ENCODE peak calls at places on chromosomes 4 and X, in eight cellular contexts. E, N, K, R, P, V, T and C are unnamed samples.
A peak's percentile ranks its signal among the peaks of the same experiment; 100 is the strongest.

GRCh38 chr4:84673475-84674230 is 90.7 kb downstream of the CDS1 start:
- DNase-seq in E (no peak), N (no peak), K (no peak), R (no peak), P (no peak), V (no peak), T (no peak), C (no peak)

GRCh38 chr4:88104902-88105610 is 53.4 kb downstream of the ABCG2 start:
- DNase-seq in E (no peak), N (peak; percentile 7), K (no peak), R (no peak), P (no peak), V (no peak), T (no peak), C (no peak)

GRCh38 chrX:136310411-136310810 is 9.6 kb downstream of the ADGRG4 start:
- DNase-seq in E (no peak), N (no peak), K (peak; percentile 14), R (no peak), P (no peak), V (no peak), T (no peak), C (no peak)

GRCh38 chr4:52685316-52685715 is 26.2 kb upstream of the USP46 start:
- DNase-seq in E (no peak), N (no peak), K (no peak), R (no peak), P (no peak), V (no peak), T (no peak), C (no peak)

GRCh38 chr4:86033171-86033570 is 326.7 kb downstream of the MAPK10 start:
- DNase-seq in E (no peak), N (peak; percentile 16), K (no peak), R (no peak), P (peak; percentile 28), V (peak; percentile 78), T (no peak), C (no peak)

GRCh38 chr4:162782096-162782777 is 384.5 kb downstream of the NAF1 start:
- DNase-seq in E (no peak), N (no peak), K (no peak), R (no peak), P (no peak), V (no peak), T (no peak), C (no peak)

GRCh38 chrX:78092296-78092695 is 11.8 kb upstream of the PGK1 start:
- DNase-seq in E (no peak), N (no peak), K (peak; percentile 10), R (no peak), P (no peak), V (no peak), T (no peak), C (peak; percentile 29)

GRCh38 chrX:152313529-152314302 is 137.4 kb downstream of the GABRA3 start:
- DNase-seq in E (no peak), N (no peak), K (no peak), R (no peak), P (no peak), V (no peak), T (peak; percentile 17), C (no peak)

GRCh38 chr4:104491826-104492771 is 2.6 kb downstream of the CXXC4 start:
- DNase-seq in E (no peak), N (peak; percentile 22), K (peak; percentile 61), R (no peak), P (no peak), V (peak; percentile 8), T (no peak), C (no peak)

GRCh38 chr4:5893013-5893580 is at the start of gene CRMP1:
- DNase-seq in E (no peak), N (peak; percentile 81), K (peak; percentile 96), R (no peak), P (peak; percentile 45), V (peak; percentile 69), T (no peak), C (no peak)

GRCh38 chr4:121951570-121952110 is at the start of gene TRPC3:
- DNase-seq in E (no peak), N (peak; percentile 4), K (peak; percentile 60), R (peak; percentile 15), P (peak; percentile 18), V (no peak), T (no peak), C (peak; percentile 53)

GRCh38 chr4:114364857-114365256 is 233.8 kb upstream of the UGT8 start:
- DNase-seq in E (no peak), N (no peak), K (peak; percentile 22), R (no peak), P (no peak), V (no peak), T (no peak), C (no peak)

GRCh38 chr4:142485452-142485851 is 360.6 kb downstream of the INPP4B start:
- DNase-seq in E (no peak), N (no peak), K (no peak), R (no peak), P (no peak), V (no peak), T (no peak), C (no peak)

GRCh38 chrX:32571579-32571978 is 639.8 kb downstream of the DMD start:
- DNase-seq in E (no peak), N (no peak), K (no peak), R (no peak), P (no peak), V (no peak), T (no peak), C (no peak)

GRCh38 chrX:111784667-111785066 is 91.3 kb upstream of the TRPC5OS start:
- DNase-seq in E (no peak), N (no peak), K (no peak), R (no peak), P (no peak), V (no peak), T (no peak), C (no peak)

GRCh38 chr4:8618421-8618820 is 25.9 kb downstream of the CPZ start:
- DNase-seq in E (no peak), N (no peak), K (no peak), R (no peak), P (no peak), V (no peak), T (no peak), C (no peak)

GRCh38 chr4:13656569-13656988 is 29.1 kb upstream of the BOD1L1 start:
- DNase-seq in E (peak; percentile 59), N (peak; percentile 56), K (peak; percentile 56), R (peak; percentile 58), P (peak; percentile 33), V (peak; percentile 15), T (peak; percentile 15), C (peak; percentile 65)

GRCh38 chrX:143669395-143669794 is 33.5 kb upstream of the SLITRK4 start:
- DNase-seq in E (no peak), N (no peak), K (peak; percentile 6), R (no peak), P (no peak), V (peak; percentile 19), T (peak; percentile 0), C (no peak)

GRCh38 chr4:26217961-26218676 is 102.7 kb upstream of the RBPJ start:
- DNase-seq in E (no peak), N (no peak), K (no peak), R (no peak), P (peak; percentile 8), V (no peak), T (no peak), C (no peak)

GRCh38 chr4:128879283-128879682 is 69.8 kb downstream of the JADE1 start:
- DNase-seq in E (no peak), N (no peak), K (no peak), R (no peak), P (no peak), V (no peak), T (no peak), C (no peak)

GRCh38 chr4:83662204-83662603 is 126.3 kb downstream of the GPAT3 start:
- DNase-seq in E (no peak), N (no peak), K (no peak), R (no peak), P (no peak), V (no peak), T (no peak), C (no peak)

GRCh38 chr4:146267826-146268225 is 53.5 kb downstream of the REELD1 start:
- DNase-seq in E (no peak), N (no peak), K (no peak), R (no peak), P (no peak), V (no peak), T (no peak), C (no peak)

GRCh38 chr4:95124906-95125504 is 367.2 kb downstream of the BMPR1B start:
- DNase-seq in E (no peak), N (peak; percentile 28), K (peak; percentile 44), R (no peak), P (peak; percentile 21), V (no peak), T (no peak), C (no peak)

GRCh38 chr4:132557660-132558059 is 591.4 kb upstream of the PCDH10 start:
- DNase-seq in E (no peak), N (peak; percentile 3), K (peak; percentile 11), R (no peak), P (no peak), V (no peak), T (peak; percentile 21), C (no peak)

GRCh38 chrX:103685396-103685795 is 1.1 kb downstream of the MORF4L2 start:
- DNase-seq in E (no peak), N (peak; percentile 19), K (no peak), R (no peak), P (no peak), V (no peak), T (no peak), C (no peak)

GRCh38 chr4:77433102-77433733 is 172.4 kb upstream of the CXCL13 start:
- DNase-seq in E (no peak), N (peak; percentile 15), K (peak; percentile 63), R (no peak), P (no peak), V (peak; percentile 25), T (peak; percentile 73), C (no peak)

GRCh38 chr4:83392562-83392961 is 57.9 kb upstream of the HPSE start:
- DNase-seq in E (no peak), N (no peak), K (no peak), R (no peak), P (no peak), V (no peak), T (no peak), C (no peak)

GRCh38 chrX:122940199-122940598 is 243.9 kb upstream of the GRIA3 start:
- DNase-seq in E (no peak), N (no peak), K (no peak), R (no peak), P (no peak), V (no peak), T (no peak), C (no peak)

GRCh38 chr4:151808120-151808529 is 47.3 kb upstream of the GATB start:
- DNase-seq in E (no peak), N (no peak), K (no peak), R (no peak), P (no peak), V (no peak), T (no peak), C (no peak)

GRCh38 chrX:153669174-153669890 is 4.3 kb downstream of the PNCK start:
- DNase-seq in E (no peak), N (no peak), K (peak; percentile 65), R (peak; percentile 45), P (no peak), V (no peak), T (peak; percentile 20), C (peak; percentile 62)

GRCh38 chr4:151013491-151013890 is 1.6 kb downstream of the LRBA start:
- DNase-seq in E (no peak), N (no peak), K (no peak), R (no peak), P (no peak), V (no peak), T (no peak), C (no peak)

GRCh38 chr4:88533937-88534750 is 10.6 kb upstream of the PYURF start:
- DNase-seq in E (no peak), N (no peak), K (no peak), R (no peak), P (no peak), V (no peak), T (no peak), C (no peak)

GRCh38 chrX:129823115-129823514 is 20.6 kb downstream of the ZDHHC9 start:
- DNase-seq in E (no peak), N (no peak), K (peak; percentile 38), R (peak; percentile 44), P (no peak), V (no peak), T (peak; percentile 61), C (peak; percentile 27)

GRCh38 chr4:2714918-2715317 is 41.2 kb downstream of the TNIP2 start:
- DNase-seq in E (no peak), N (no peak), K (no peak), R (no peak), P (no peak), V (no peak), T (no peak), C (no peak)